ENCODE peak calls at places on chromosome 16, in seven cellular contexts. A is K562, N is right lobe of liver, Q is pancreas, Y is right cardiac atrium, R is RWPE2, E is aorta. C is an unnamed sample.

GRCh38 chr16:4574919-4575705 is 19.0 kb downstream of the C16orf96 start:
- ATAC-seq in A (peak; percentile 49), N (peak; percentile 47), Q (peak; percentile 86), Y (no peak), R (no peak), E (peak; percentile 26), C (no peak)

GRCh38 chr16:63789603-63790002 is 1332.3 kb downstream of the CDH11 start:
- ATAC-seq in A (no peak), N (no peak), Q (no peak), Y (no peak), R (no peak), E (no peak), C (no peak)

GRCh38 chr16:25051446-25052160 is 36.4 kb upstream of the ARHGAP17 start:
- ATAC-seq in A (no peak), N (no peak), Q (peak; percentile 1), Y (peak; percentile 41), R (no peak), E (no peak), C (no peak)

GRCh38 chr16:76837872-76838271 is 353.1 kb upstream of the MON1B start:
- ATAC-seq in A (no peak), N (no peak), Q (no peak), Y (no peak), R (no peak), E (no peak), C (no peak)

GRCh38 chr16:82043680-82044584 is 8.9 kb downstream of the HSD17B2 start:
- ATAC-seq in A (no peak), N (peak; percentile 69), Q (no peak), Y (no peak), R (peak; percentile 78), E (no peak), C (no peak)

GRCh38 chr16:77193377-77193776 is 2.4 kb downstream of the MON1B start:
- ATAC-seq in A (no peak), N (no peak), Q (no peak), Y (no peak), R (no peak), E (no peak), C (no peak)

GRCh38 chr16:71666928-71667707 is 41.1 kb downstream of the MARVELD3 start:
- ATAC-seq in A (no peak), N (peak; percentile 91), Q (peak; percentile 74), Y (no peak), R (no peak), E (no peak), C (no peak)

GRCh38 chr16:12690024-12690423 is 113.7 kb downstream of the CPPED1 start:
- ATAC-seq in A (no peak), N (no peak), Q (no peak), Y (no peak), R (no peak), E (no peak), C (no peak)

GRCh38 chr16:14672403-14672971 is 21.6 kb downstream of the PLA2G10 start:
- ATAC-seq in A (peak; percentile 62), N (peak; percentile 69), Q (peak; percentile 35), Y (no peak), R (no peak), E (no peak), C (no peak)

GRCh38 chr16:68267612-68268405 is 3.5 kb downstream of the SLC7A6 start:
- ATAC-seq in A (no peak), N (no peak), Q (no peak), Y (no peak), R (no peak), E (no peak), C (no peak)
- H3K4me3 ChIP-seq in A (no peak overlapping the region), N (no peak overlapping the region), Q (no peak overlapping the region), Y (no peak overlapping the region), R (no peak overlapping the region), E (no peak overlapping the region), C (no peak overlapping the region)

GRCh38 chr16:16021646-16021987 is 72.2 kb downstream of the ABCC1 start:
- ATAC-seq in A (no peak), N (no peak), Q (no peak), Y (no peak), R (no peak), E (no peak), C (no peak)
- H3K4me3 ChIP-seq in A (no peak overlapping the region), N (no peak overlapping the region), Q (no peak overlapping the region), Y (no peak overlapping the region), R (no peak overlapping the region), E (no peak overlapping the region), C (no peak overlapping the region)

GRCh38 chr16:51636913-51637743 is 486.1 kb upstream of the SALL1 start:
- ATAC-seq in A (no peak), N (no peak), Q (no peak), Y (peak; percentile 16), R (peak; percentile 92), E (no peak), C (no peak)
- H3K4me3 ChIP-seq in A (no peak overlapping the region), N (no peak overlapping the region), Q (no peak overlapping the region), Y (no peak overlapping the region), R (no peak overlapping the region), E (no peak overlapping the region), C (no peak overlapping the region)

GRCh38 chr16:427295-427694 is 1.8 kb downstream of the RAB11FIP3 start:
- ATAC-seq in A (no peak), N (no peak), Q (no peak), Y (no peak), R (no peak), E (no peak), C (no peak)
- H3K4me3 ChIP-seq in A (no peak overlapping the region), N (peak overlapping the region; percentile 67), Q (peak overlapping the region; percentile 81), Y (peak overlapping the region; percentile 97), R (peak overlapping the region; percentile 77), E (peak overlapping the region; percentile 96), C (peak overlapping the region; percentile 87)

GRCh38 chr16:58336332-58337089 is 41.7 kb upstream of the PRSS54 start:
- ATAC-seq in A (peak; percentile 94), N (peak; percentile 98), Q (peak; percentile 95), Y (peak; percentile 72), R (peak; percentile 84), E (peak; percentile 87), C (peak; percentile 72)

GRCh38 chr16:58339452-58339938 is 44.7 kb upstream of the PRSS54 start:
- ATAC-seq in A (peak; percentile 29), N (no peak), Q (no peak), Y (peak; percentile 55), R (peak; percentile 67), E (no peak), C (no peak)

GRCh38 chr16:58333937-58334336 is 39.1 kb upstream of the PRSS54 start:
- ATAC-seq in A (no peak), N (no peak), Q (no peak), Y (no peak), R (no peak), E (no peak), C (no peak)

GRCh38 chr16:58338205-58338604 is 43.4 kb upstream of the PRSS54 start:
- ATAC-seq in A (no peak), N (no peak), Q (no peak), Y (no peak), R (no peak), E (no peak), C (no peak)

GRCh38 chr16:58337090-58337444 is 42.2 kb upstream of the PRSS54 start:
- ATAC-seq in A (no peak), N (peak; percentile 44), Q (peak; percentile 60), Y (peak; percentile 39), R (no peak), E (no peak), C (no peak)
- H3K4me3 ChIP-seq in A (no peak overlapping the region), N (peak overlapping the region; percentile 6), Q (peak overlapping the region; percentile 32), Y (peak overlapping the region; percentile 36), R (no peak overlapping the region), E (peak overlapping the region; percentile 20), C (peak overlapping the region; percentile 25)

DNA sequence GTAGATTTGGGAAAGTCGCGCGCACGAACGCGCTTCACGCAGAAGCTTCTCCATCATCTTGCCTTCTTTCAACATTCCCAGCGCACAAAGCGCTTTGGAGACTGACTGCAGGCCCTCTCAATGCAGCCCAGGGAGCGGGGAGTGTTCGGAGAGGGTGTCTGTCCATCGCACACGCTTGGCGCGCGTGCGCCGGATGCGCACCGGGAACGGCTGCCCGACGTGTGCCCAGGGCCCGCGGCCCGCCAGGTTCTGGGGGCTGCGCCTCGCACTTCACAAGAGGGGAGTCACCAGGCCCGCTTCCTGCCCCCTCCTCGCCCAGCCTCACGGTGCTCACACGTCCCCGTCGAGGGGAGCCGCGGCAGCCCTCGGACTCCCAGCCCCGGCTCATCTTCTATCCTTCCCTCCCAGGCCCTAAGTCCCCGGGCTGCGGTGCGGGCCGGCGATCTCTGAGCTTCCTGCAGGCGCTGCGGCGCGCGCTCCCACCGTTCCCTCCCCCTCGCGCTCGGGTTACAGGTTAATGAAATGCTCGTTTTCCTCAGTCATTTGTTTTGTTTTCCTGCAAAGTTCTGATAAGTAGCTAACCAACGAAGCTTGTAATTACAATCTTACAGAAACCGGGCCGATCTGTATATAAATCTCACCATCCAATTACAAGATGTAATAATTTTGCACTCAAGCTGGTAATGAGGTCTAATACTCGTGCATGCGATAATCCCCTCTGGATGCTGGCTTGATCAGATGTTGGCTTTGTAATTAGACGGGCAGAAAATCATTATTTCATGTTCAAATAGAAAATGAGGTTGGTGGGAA is 2.9 kb upstream of the IRX3 start:
- ATAC-seq in A (no peak), N (no peak), Q (no peak), Y (no peak), R (no peak), E (no peak), C (no peak)
- H3K4me3 ChIP-seq in A (no peak overlapping the region), N (no peak overlapping the region), Q (no peak overlapping the region), Y (no peak overlapping the region), R (no peak overlapping the region), E (no peak overlapping the region), C (no peak overlapping the region)

GRCh38 chr16:27029525-27029924 is 37.2 kb upstream of the C16orf82 start:
- ATAC-seq in A (no peak), N (no peak), Q (no peak), Y (no peak), R (no peak), E (no peak), C (no peak)
- H3K4me3 ChIP-seq in A (no peak overlapping the region), N (no peak overlapping the region), Q (no peak overlapping the region), Y (no peak overlapping the region), R (no peak overlapping the region), E (no peak overlapping the region), C (no peak overlapping the region)

DNA sequence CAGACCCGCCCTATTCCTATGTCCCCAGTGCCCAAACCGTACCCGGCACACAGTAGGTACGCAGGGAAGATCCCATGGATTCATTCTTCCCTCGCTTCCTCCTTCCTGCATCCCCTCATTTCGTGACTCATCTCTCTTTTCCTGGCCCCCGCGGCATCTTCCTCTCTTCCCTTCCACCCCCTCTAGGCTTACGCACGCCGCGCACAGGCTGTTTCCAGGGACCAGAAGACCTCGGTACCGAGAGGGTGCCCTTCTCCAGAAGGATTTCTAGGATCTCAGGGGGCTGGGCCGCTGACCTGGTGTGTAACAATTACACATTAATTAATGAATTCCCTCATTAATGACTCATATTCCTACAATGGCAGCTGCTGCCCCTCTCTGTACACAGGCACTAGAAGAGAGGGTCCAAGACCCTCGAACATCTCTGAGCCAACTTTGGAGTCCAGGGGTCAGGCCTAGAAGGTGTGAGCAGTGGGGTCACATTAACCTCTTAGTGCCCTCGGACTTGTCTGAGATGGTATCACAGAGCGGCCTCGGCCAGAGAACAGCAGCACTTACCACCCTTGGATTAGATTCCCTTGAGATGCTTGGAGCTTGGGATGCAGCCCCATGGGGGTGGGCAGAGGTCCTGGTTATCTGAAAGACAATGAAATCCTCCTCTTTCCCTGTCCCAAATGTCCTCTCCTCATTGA is 16.8 kb upstream of the PLLP start:
- ATAC-seq in A (no peak), N (no peak), Q (no peak), Y (no peak), R (no peak), E (no peak), C (no peak)
- H3K4me3 ChIP-seq in A (peak overlapping the region; percentile 21), N (no peak overlapping the region), Q (peak overlapping the region; percentile 24), Y (no peak overlapping the region), R (no peak overlapping the region), E (no peak overlapping the region), C (peak overlapping the region; percentile 53)